ENCODE peak calls at places on chromosomes 5 and 9, in six cellular contexts. P is astrocyte of the cerebellum; Y is upper lobe of right lung; A is sigmoid colon; C is CD8-positive, alpha-beta T cell; K is heart left ventricle. D is an unnamed sample.

GRCh38 chr9:11933926-11934325 is 759.3 kb upstream of the TYRP1 start:
- DNase-seq in P (peak; percentile 20), A (no peak), C (no peak), Y (no peak), K (no peak), D (peak; percentile 44)

GRCh38 chr9:99851028-99851822 is 29.5 kb downstream of the NR4A3 start:
- DNase-seq in A (no peak), K (no peak), P (no peak), Y (no peak), C (peak; percentile 21), D (no peak)

GRCh38 chr9:71629816-71630215 is 138.5 kb downstream of the CEMIP2 start:
- DNase-seq in C (no peak), Y (no peak), P (no peak), K (no peak), A (no peak), D (no peak)

GRCh38 chr5:177472460-177473441 is 683 bp downstream of the DBN1 start:
- DNase-seq in A (peak; percentile 73), K (no peak), Y (peak; percentile 68), C (peak; percentile 52), P (no peak), D (no peak)

GRCh38 chr5:5018560-5018935 is 121.6 kb upstream of the ADAMTS16 start:
- DNase-seq in C (no peak), A (no peak), P (peak; percentile 47), Y (no peak), K (no peak), D (no peak)

GRCh38 chr9:4762889-4763521 is 22.0 kb upstream of the AK3 start:
- DNase-seq in K (peak; percentile 25), A (peak; percentile 67), Y (no peak), C (no peak), P (no peak), D (no peak)

GRCh38 chr9:127506814-127507750 is 55.8 kb downstream of the LRSAM1 start:
- DNase-seq in P (no peak), Y (peak; percentile 63), A (no peak), K (no peak), C (no peak), D (no peak)

GRCh38 chr5:87268126-87268969 is 665 bp downstream of the RASA1 start:
- DNase-seq in A (peak; percentile 77), C (peak; percentile 50), Y (peak; percentile 80), K (peak; percentile 78), P (peak; percentile 19), D (no peak)

GRCh38 chr5:7398596-7399260 is 2.8 kb downstream of the ADCY2 start:
- DNase-seq in C (no peak), P (no peak), Y (no peak), A (no peak), K (no peak), D (no peak)

GRCh38 chr5:72835633-72836032 is 19.2 kb downstream of the TNPO1 start:
- DNase-seq in P (no peak), K (no peak), Y (no peak), A (no peak), C (no peak), D (no peak)

GRCh38 chr5:32760091-32760509 is 49.0 kb downstream of the NPR3 start:
- DNase-seq in P (peak; percentile 53), K (no peak), A (no peak), Y (no peak), C (no peak), D (peak; percentile 5)

GRCh38 chr5:53406630-53407316 is 73.7 kb upstream of the FST start:
- DNase-seq in P (peak; percentile 82), K (no peak), Y (no peak), A (no peak), C (no peak), D (peak; percentile 61)

DNA sequence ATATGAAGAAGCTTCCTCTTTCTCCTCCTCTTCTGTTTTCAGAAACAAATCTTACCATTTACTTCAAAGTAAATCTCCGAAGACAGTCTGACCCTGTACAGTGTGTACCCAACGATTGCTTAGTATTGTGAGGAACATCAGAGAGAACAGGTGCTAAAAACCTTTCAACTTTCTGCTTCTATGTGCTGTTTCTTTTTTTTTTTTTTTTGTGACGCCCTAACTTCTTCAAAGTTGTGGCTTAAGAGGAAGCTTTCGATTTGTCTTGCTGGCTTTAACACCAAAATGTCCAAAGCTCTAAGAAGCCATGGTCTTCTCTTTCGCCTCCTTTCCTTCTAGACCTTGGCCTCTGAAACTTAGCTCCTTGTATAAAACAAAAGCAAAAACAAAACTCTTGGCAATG is 1.2 kb downstream of the TNFSF8 start:
- DNase-seq in A (no peak), Y (no peak), P (no peak), K (no peak), C (no peak), D (no peak)
- H3K4me3 ChIP-seq in A (no peak overlapping the region), Y (peak overlapping the region; percentile 42), P (no peak overlapping the region), K (peak overlapping the region; percentile 5), C (peak overlapping the region; percentile 65), D (no peak overlapping the region)

DNA sequence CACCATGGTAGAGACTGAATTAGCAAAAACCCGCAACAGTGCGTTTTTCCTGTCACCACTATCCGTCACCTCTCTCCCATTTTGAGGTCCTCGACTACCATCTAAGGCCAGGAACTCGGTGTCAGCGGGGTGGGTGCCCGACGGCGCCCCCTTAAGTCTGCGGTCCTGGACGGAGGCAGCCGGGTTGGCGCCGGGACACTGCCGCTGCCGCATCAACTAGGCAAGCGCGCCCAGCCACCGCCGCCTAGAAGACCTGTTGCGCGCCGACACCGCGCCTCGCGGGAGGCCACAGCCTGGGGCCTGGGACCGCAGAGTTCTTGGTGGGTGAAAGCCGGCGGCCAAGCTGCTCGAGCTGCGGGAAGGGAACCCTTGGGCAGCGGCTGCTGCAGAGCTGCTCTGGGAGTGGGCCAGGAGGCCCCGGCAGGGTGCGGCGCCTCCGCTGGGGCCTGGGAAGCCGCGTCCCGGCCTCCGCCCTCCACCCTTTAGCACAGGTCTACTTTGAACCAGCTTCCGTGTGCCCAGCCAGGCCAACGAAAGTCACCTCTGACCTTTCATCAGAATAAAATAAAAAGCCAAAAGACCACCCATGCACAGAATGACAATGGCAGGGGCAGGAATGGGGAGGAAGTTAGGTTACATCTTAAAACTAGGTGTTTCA is 3.5 kb downstream of the FOXB2 start:
- DNase-seq in C (no peak), A (no peak), K (no peak), Y (no peak), P (no peak), D (no peak)
- TF ChIP-seq CTCF in C (no peak), A (no peak), K (no peak), Y (no peak), P (no peak), D (no peak)

DNA sequence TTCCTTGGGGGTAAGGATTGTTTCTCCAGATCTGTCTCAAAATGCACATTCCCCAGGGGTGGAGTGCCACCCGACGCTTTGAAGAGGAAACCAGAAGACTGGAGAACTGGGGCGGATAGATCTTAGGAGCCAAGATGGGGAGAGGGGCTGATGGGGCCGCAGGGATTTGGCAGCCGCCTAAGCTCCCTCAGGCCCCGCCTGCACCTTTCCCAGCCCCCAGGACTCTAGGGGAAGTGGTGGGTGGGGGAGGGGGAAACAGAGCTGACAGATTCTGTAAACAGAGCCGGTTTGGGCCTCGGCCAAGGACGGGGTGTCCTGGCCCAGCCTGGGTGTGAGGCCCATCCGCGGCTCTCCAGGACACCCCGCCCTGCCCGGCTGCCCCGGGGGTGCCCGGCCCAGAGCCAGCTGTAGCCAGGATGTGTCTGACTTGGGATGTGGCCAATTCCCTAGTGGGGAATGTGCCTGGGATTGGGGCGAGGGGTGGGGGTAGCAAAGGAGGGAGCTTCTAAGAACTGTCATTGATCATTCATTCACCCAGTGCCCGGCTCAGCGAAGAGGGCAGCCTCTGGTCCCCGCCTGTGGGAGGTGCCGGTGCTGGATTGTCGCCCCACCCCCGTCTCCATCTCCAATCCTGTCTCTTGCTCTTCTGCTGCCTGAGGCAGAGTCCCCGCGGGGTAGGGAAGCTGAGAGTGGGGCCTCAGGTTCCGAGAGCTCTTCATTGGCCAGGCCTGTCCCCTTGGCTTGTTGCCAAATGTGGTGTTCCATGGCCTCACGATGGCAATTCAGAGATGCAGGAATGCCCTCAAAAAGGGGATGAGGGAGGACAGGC is 54.8 kb upstream of the CDKN2AIPNL start:
- DNase-seq in C (peak; percentile 35), K (peak; percentile 93), A (peak; percentile 99), P (no peak), Y (peak; percentile 98), D (peak; percentile 66)
- H3K4me3 ChIP-seq in C (peak overlapping the region; percentile 78), K (peak overlapping the region; percentile 52), A (peak overlapping the region; percentile 59), P (peak overlapping the region; percentile 28), Y (peak overlapping the region; percentile 63), D (peak overlapping the region; percentile 22)

DNA sequence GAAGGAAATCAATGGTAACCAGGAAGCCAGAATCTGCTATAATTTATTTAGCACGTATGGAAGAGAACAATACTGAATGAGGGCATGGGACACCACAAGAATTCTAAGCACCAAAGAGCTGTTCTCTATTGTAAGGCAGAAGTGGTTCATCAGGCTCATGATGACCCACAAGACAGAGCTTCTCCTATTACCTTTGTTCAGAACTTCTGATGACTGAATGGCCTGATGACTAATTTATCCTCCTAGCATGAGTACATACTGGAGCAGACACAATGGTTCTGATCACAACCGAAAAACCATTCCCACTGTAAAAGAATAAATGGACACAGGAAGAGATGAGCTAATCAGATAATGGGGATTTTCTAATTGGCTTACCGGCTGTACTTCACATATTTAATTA is 329.8 kb upstream of the PDE4D start:
- DNase-seq in A (no peak), C (no peak), P (no peak), K (no peak), Y (no peak), D (peak; percentile 34)
- TF ChIP-seq CTCF in A (no peak), C (no peak), P (no peak), K (no peak), Y (no peak), D (no peak)

GRCh38 chr5:174419523-174420132 is 304.8 kb upstream of the MSX2 start:
- DNase-seq in Y (peak; percentile 94), C (peak; percentile 71), P (peak; percentile 95), A (peak; percentile 89), K (peak; percentile 80), D (peak; percentile 56)
- H3K4me3 ChIP-seq in Y (no peak overlapping the region), C (peak overlapping the region; percentile 32), P (peak overlapping the region; percentile 34), A (no peak overlapping the region), K (no peak overlapping the region), D (no peak overlapping the region)

GRCh38 chr9:21077842-21078241 is at the start of gene IFNB1:
- DNase-seq in A (no peak), C (no peak), P (no peak), Y (no peak), K (no peak), D (no peak)

GRCh38 chr9:21078702-21079101 is 960 bp upstream of the IFNB1 start:
- DNase-seq in C (no peak), Y (no peak), A (no peak), K (no peak), P (no peak), D (no peak)

GRCh38 chr9:21070887-21071286 is 6.9 kb downstream of the IFNB1 start:
- DNase-seq in A (no peak), Y (no peak), K (no peak), P (no peak), C (no peak), D (no peak)

GRCh38 chr9:21080793-21081192 is 3.1 kb upstream of the IFNB1 start:
- DNase-seq in K (no peak), P (no peak), A (no peak), C (no peak), Y (no peak), D (no peak)

DNA sequence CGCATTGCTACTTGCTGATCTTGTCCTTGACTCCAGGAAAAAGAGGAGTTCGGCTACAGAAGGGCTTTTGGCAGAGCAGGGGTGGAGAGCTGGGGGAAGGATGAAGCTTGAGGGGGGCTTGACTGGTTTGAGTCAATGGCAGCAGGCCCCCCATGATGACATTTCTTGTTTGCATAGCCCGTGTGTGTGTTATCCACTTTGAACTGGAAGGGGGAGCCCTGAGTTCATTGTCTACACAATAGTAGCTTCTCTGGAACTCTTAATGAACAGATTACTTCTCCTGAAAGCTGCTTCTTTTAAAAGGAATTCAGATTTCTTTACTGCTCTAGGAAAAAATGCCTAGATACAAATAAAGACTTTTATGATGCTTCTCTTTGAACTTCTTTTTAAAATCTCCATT is 2.3 kb downstream of the IFNB1 start:
- DNase-seq in P (no peak), A (no peak), Y (no peak), K (no peak), C (no peak), D (no peak)
- TF ChIP-seq CTCF in P (peak; percentile 15), A (no peak), Y (no peak), K (no peak), C (no peak), D (no peak)